ENCODE peak calls at places on chromosomes 1 and 21, in five cellular contexts. One of them, this sample, is unnamed.

GRCh38 chr1:221230605-221231004 is 351.4 kb downstream of the HLX start:
- DNase-seq in Caco-2: no peak
- DNase-seq in astrocyte: peak
- DNase-seq in RWPE2: no peak
- DNase-seq in cardiac muscle cell: no peak
- DNase-seq in this sample: no peak

GRCh38 chr1:86976664-86977063 is 62.2 kb downstream of the HS2ST1 start:
- DNase-seq in Caco-2: no peak
- DNase-seq in astrocyte: no peak
- DNase-seq in RWPE2: no peak
- DNase-seq in cardiac muscle cell: no peak
- DNase-seq in this sample: no peak

GRCh38 chr1:47978486-47978885 is 18.7 kb downstream of the TRABD2B start:
- DNase-seq in Caco-2: no peak
- DNase-seq in astrocyte: no peak
- DNase-seq in RWPE2: no peak
- DNase-seq in cardiac muscle cell: no peak
- DNase-seq in this sample: no peak

GRCh38 chr1:117967472-117967871 is 37.9 kb downstream of the WDR3 start:
- DNase-seq in Caco-2: no peak
- DNase-seq in astrocyte: peak
- DNase-seq in RWPE2: no peak
- DNase-seq in cardiac muscle cell: no peak
- DNase-seq in this sample: no peak

GRCh38 chr1:230261918-230262650 is 164.0 kb downstream of the PGBD5 start:
- DNase-seq in Caco-2: no peak
- DNase-seq in astrocyte: no peak
- DNase-seq in RWPE2: no peak
- DNase-seq in cardiac muscle cell: no peak
- DNase-seq in this sample: no peak

GRCh38 chr1:116751149-116751548 is 3.1 kb upstream of the CD2 start:
- DNase-seq in Caco-2: no peak
- DNase-seq in astrocyte: no peak
- DNase-seq in RWPE2: no peak
- DNase-seq in cardiac muscle cell: no peak
- DNase-seq in this sample: no peak

GRCh38 chr1:10980841-10981727 is 31.4 kb upstream of the TARDBP start:
- DNase-seq in Caco-2: no peak
- DNase-seq in astrocyte: peak
- DNase-seq in RWPE2: no peak
- DNase-seq in cardiac muscle cell: no peak
- DNase-seq in this sample: no peak

GRCh38 chr21:26443867-26444266 is 129.2 kb downstream of the CYYR1 start:
- DNase-seq in Caco-2: no peak
- DNase-seq in astrocyte: peak
- DNase-seq in RWPE2: no peak
- DNase-seq in cardiac muscle cell: no peak
- DNase-seq in this sample: no peak

GRCh38 chr1:167499106-167499505 is 19.2 kb downstream of the CD247 start:
- DNase-seq in Caco-2: no peak
- DNase-seq in astrocyte: no peak
- DNase-seq in RWPE2: no peak
- DNase-seq in cardiac muscle cell: no peak
- DNase-seq in this sample: no peak

GRCh38 chr1:29415156-29415830 is 179.0 kb downstream of the PTPRU start:
- DNase-seq in Caco-2: peak
- DNase-seq in astrocyte: no peak
- DNase-seq in RWPE2: no peak
- DNase-seq in cardiac muscle cell: peak
- DNase-seq in this sample: no peak

GRCh38 chr1:112509005-112509659 is 367 bp downstream of the WNT2B start:
- DNase-seq in Caco-2: no peak
- DNase-seq in astrocyte: no peak
- DNase-seq in RWPE2: no peak
- DNase-seq in cardiac muscle cell: no peak
- DNase-seq in this sample: no peak

GRCh38 chr1:7770939-7771672 is at the start of gene VAMP3:
- DNase-seq in Caco-2: peak
- DNase-seq in astrocyte: peak
- DNase-seq in RWPE2: peak
- DNase-seq in cardiac muscle cell: peak
- DNase-seq in this sample: peak

GRCh38 chr1:239242404-239242803 is 144.0 kb upstream of the CHRM3 start:
- DNase-seq in Caco-2: no peak
- DNase-seq in astrocyte: no peak
- DNase-seq in RWPE2: no peak
- DNase-seq in cardiac muscle cell: no peak
- DNase-seq in this sample: no peak

GRCh38 chr1:206560021-206560716 is 52.1 kb downstream of the EIF2D start:
- DNase-seq in Caco-2: no peak
- DNase-seq in astrocyte: no peak
- DNase-seq in RWPE2: no peak
- DNase-seq in cardiac muscle cell: peak
- DNase-seq in this sample: no peak

GRCh38 chr1:115118596-115118995 is 29.3 kb upstream of the TSPAN2 start:
- DNase-seq in Caco-2: no peak
- DNase-seq in astrocyte: peak
- DNase-seq in RWPE2: no peak
- DNase-seq in cardiac muscle cell: no peak
- DNase-seq in this sample: no peak

GRCh38 chr1:175169305-175170018 is 23.1 kb downstream of the KIAA0040 start:
- DNase-seq in Caco-2: no peak
- DNase-seq in astrocyte: no peak
- DNase-seq in RWPE2: no peak
- DNase-seq in cardiac muscle cell: no peak
- DNase-seq in this sample: no peak

GRCh38 chr1:45569962-45570581 is 13.8 kb upstream of the NASP start:
- DNase-seq in Caco-2: peak
- DNase-seq in astrocyte: peak
- DNase-seq in RWPE2: no peak
- DNase-seq in cardiac muscle cell: peak
- DNase-seq in this sample: no peak

GRCh38 chr1:218478336-218478735 is 133.2 kb downstream of the TGFB2 start:
- DNase-seq in Caco-2: no peak
- DNase-seq in astrocyte: no peak
- DNase-seq in RWPE2: no peak
- DNase-seq in cardiac muscle cell: no peak
- DNase-seq in this sample: no peak

GRCh38 chr1:184753608-184754478 is 815 bp downstream of the EDEM3 start:
- DNase-seq in Caco-2: peak
- DNase-seq in astrocyte: peak
- DNase-seq in RWPE2: peak
- DNase-seq in cardiac muscle cell: peak
- DNase-seq in this sample: no peak

GRCh38 chr1:223706077-223706988 is 6.0 kb upstream of the CAPN2 start:
- DNase-seq in Caco-2: no peak
- DNase-seq in astrocyte: peak
- DNase-seq in RWPE2: no peak
- DNase-seq in cardiac muscle cell: peak
- DNase-seq in this sample: no peak

GRCh38 chr1:2894381-2895041 is 93.0 kb upstream of the TTC34 start:
- DNase-seq in Caco-2: no peak
- DNase-seq in astrocyte: no peak
- DNase-seq in RWPE2: no peak
- DNase-seq in cardiac muscle cell: no peak
- DNase-seq in this sample: no peak
- H3K4me3 ChIP-seq in Caco-2: no peak
- H3K4me3 ChIP-seq in astrocyte: no peak
- H3K4me3 ChIP-seq in RWPE2: no peak
- H3K4me3 ChIP-seq in cardiac muscle cell: no peak
- H3K4me3 ChIP-seq in this sample: no peak

GRCh38 chr1:150159550-150159949 is 9.8 kb downstream of the PLEKHO1 start:
- DNase-seq in Caco-2: no peak
- DNase-seq in astrocyte: no peak
- DNase-seq in RWPE2: no peak
- DNase-seq in cardiac muscle cell: no peak
- DNase-seq in this sample: no peak

GRCh38 chr1:150162862-150163706 is 13.4 kb downstream of the PLEKHO1 start:
- DNase-seq in Caco-2: peak
- DNase-seq in astrocyte: peak
- DNase-seq in RWPE2: no peak
- DNase-seq in cardiac muscle cell: peak
- DNase-seq in this sample: peak

GRCh38 chr1:150162582-150162861 is 12.8 kb downstream of the PLEKHO1 start:
- DNase-seq in Caco-2: no peak
- DNase-seq in astrocyte: no peak
- DNase-seq in RWPE2: no peak
- DNase-seq in cardiac muscle cell: no peak
- DNase-seq in this sample: no peak

GRCh38 chr1:150161747-150162581 is 12.2 kb downstream of the PLEKHO1 start:
- DNase-seq in Caco-2: no peak
- DNase-seq in astrocyte: peak
- DNase-seq in RWPE2: no peak
- DNase-seq in cardiac muscle cell: peak
- DNase-seq in this sample: no peak

GRCh38 chr1:150160964-150161626 is 11.4 kb downstream of the PLEKHO1 start:
- DNase-seq in Caco-2: no peak
- DNase-seq in astrocyte: peak
- DNase-seq in RWPE2: no peak
- DNase-seq in cardiac muscle cell: no peak
- DNase-seq in this sample: no peak
- H3K4me3 ChIP-seq in Caco-2: no peak
- H3K4me3 ChIP-seq in astrocyte: no peak
- H3K4me3 ChIP-seq in RWPE2: no peak
- H3K4me3 ChIP-seq in cardiac muscle cell: no peak
- H3K4me3 ChIP-seq in this sample: no peak

GRCh38 chr1:162074548-162074947 is 5.1 kb downstream of the NOS1AP start:
- DNase-seq in Caco-2: no peak
- DNase-seq in astrocyte: no peak
- DNase-seq in RWPE2: no peak
- DNase-seq in cardiac muscle cell: no peak
- DNase-seq in this sample: no peak

GRCh38 chr1:162070825-162071224 is 1.3 kb downstream of the NOS1AP start:
- DNase-seq in Caco-2: peak
- DNase-seq in astrocyte: no peak
- DNase-seq in RWPE2: no peak
- DNase-seq in cardiac muscle cell: peak
- DNase-seq in this sample: no peak

GRCh38 chr1:162070094-162070748 is 730 bp downstream of the NOS1AP start:
- DNase-seq in Caco-2: peak
- DNase-seq in astrocyte: no peak
- DNase-seq in RWPE2: no peak
- DNase-seq in cardiac muscle cell: peak
- DNase-seq in this sample: no peak

GRCh38 chr1:162075862-162076261 is 6.4 kb downstream of the NOS1AP start:
- DNase-seq in Caco-2: no peak
- DNase-seq in astrocyte: no peak
- DNase-seq in RWPE2: no peak
- DNase-seq in cardiac muscle cell: no peak
- DNase-seq in this sample: no peak

DNA sequence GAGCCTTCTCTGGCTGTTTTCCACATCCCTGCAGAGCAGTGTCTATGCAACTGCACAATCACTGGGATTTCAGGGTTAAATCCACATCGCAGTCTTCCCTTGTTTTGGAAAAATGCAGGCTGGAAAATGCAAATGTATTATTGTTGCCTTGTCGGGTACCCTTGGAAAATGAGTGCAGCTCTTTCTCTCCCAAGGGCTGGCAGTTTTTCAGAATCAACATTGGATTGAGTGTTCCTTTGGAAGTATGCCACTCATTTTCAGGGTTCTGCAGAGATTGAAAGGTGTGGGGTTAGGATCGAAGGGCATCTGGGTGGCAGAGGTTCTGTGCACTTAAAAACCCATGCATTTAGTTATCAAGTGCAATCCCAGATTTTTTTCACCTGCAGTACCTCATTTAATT is 3.3 kb downstream of the NOS1AP start:
- DNase-seq in Caco-2: no peak
- DNase-seq in astrocyte: no peak
- DNase-seq in RWPE2: no peak
- DNase-seq in cardiac muscle cell: no peak
- DNase-seq in this sample: no peak
- H3K4me3 ChIP-seq in Caco-2: no peak
- H3K4me3 ChIP-seq in astrocyte: no peak
- H3K4me3 ChIP-seq in RWPE2: no peak
- H3K4me3 ChIP-seq in cardiac muscle cell: no peak
- H3K4me3 ChIP-seq in this sample: no peak

GRCh38 chr21:37381883-37382585 is 15.5 kb downstream of the DYRK1A start:
- DNase-seq in Caco-2: no peak
- DNase-seq in astrocyte: no peak
- DNase-seq in RWPE2: no peak
- DNase-seq in cardiac muscle cell: no peak
- DNase-seq in this sample: no peak
- H3K4me3 ChIP-seq in Caco-2: no peak
- H3K4me3 ChIP-seq in astrocyte: no peak
- H3K4me3 ChIP-seq in RWPE2: no peak
- H3K4me3 ChIP-seq in cardiac muscle cell: no peak
- H3K4me3 ChIP-seq in this sample: no peak

DNA sequence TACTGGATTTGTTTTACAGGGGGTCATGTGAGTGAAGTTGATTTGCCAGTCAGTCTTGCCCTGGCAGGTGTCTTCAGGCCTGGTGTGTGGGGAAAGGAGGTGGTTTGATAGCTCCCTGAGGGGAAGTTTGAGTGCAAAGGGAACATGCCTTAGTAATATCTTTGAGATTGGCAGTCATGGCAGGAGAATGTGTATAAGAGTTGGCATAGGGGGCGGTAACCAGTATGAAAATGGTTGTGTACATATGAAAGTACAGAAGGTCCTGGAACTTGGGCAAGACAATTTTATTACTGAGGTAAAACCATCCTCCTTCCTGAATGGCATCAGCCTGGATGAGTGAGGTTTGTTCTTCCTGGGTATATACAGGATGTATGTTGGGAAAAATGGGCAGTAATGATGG is 37.6 kb upstream of the PLA2G5 start:
- DNase-seq in Caco-2: no peak
- DNase-seq in astrocyte: no peak
- DNase-seq in RWPE2: no peak
- DNase-seq in cardiac muscle cell: no peak
- DNase-seq in this sample: no peak
- H3K4me3 ChIP-seq in Caco-2: no peak
- H3K4me3 ChIP-seq in astrocyte: no peak
- H3K4me3 ChIP-seq in RWPE2: no peak
- H3K4me3 ChIP-seq in cardiac muscle cell: no peak
- H3K4me3 ChIP-seq in this sample: no peak

GRCh38 chr1:183590225-183591191 is at the start of gene NCF2:
- DNase-seq in Caco-2: no peak
- DNase-seq in astrocyte: no peak
- DNase-seq in RWPE2: no peak
- DNase-seq in cardiac muscle cell: no peak
- DNase-seq in this sample: no peak

GRCh38 chr1:183586897-183587296 is 3.4 kb downstream of the NCF2 start:
- DNase-seq in Caco-2: no peak
- DNase-seq in astrocyte: no peak
- DNase-seq in RWPE2: no peak
- DNase-seq in cardiac muscle cell: no peak
- DNase-seq in this sample: no peak

GRCh38 chr1:183589836-183590224 is 429 bp downstream of the NCF2 start:
- DNase-seq in Caco-2: no peak
- DNase-seq in astrocyte: no peak
- DNase-seq in RWPE2: no peak
- DNase-seq in cardiac muscle cell: no peak
- DNase-seq in this sample: no peak

GRCh38 chr1:183589384-183589783 is 875 bp downstream of the NCF2 start:
- DNase-seq in Caco-2: no peak
- DNase-seq in astrocyte: no peak
- DNase-seq in RWPE2: no peak
- DNase-seq in cardiac muscle cell: no peak
- DNase-seq in this sample: no peak

GRCh38 chr1:183588827-183589226 is 1.4 kb downstream of the NCF2 start:
- DNase-seq in Caco-2: no peak
- DNase-seq in astrocyte: no peak
- DNase-seq in RWPE2: no peak
- DNase-seq in cardiac muscle cell: no peak
- DNase-seq in this sample: no peak
- H3K4me3 ChIP-seq in Caco-2: no peak
- H3K4me3 ChIP-seq in astrocyte: no peak
- H3K4me3 ChIP-seq in RWPE2: no peak
- H3K4me3 ChIP-seq in cardiac muscle cell: no peak
- H3K4me3 ChIP-seq in this sample: no peak

GRCh38 chr1:17587693-17588047 is 48.2 kb downstream of the ARHGEF10L start:
- DNase-seq in Caco-2: peak
- DNase-seq in astrocyte: peak
- DNase-seq in RWPE2: no peak
- DNase-seq in cardiac muscle cell: peak
- DNase-seq in this sample: no peak
- H3K4me3 ChIP-seq in Caco-2: no peak
- H3K4me3 ChIP-seq in astrocyte: no peak
- H3K4me3 ChIP-seq in RWPE2: no peak
- H3K4me3 ChIP-seq in cardiac muscle cell: no peak
- H3K4me3 ChIP-seq in this sample: no peak

This sample was measured in iPS DF 6.9.